ENCODE peak calls at places on chromosomes 5 and 9, in six cellular contexts. O is GM12878, F is HCT116, X is K562, M is HepG2, N is H1. I is an unnamed sample.

GRCh38 chr9:112839331-112839730 is 51.3 kb downstream of the SLC46A2 start:
- DNase-seq in O (no peak), F (no peak), X (no peak), M (no peak), N (no peak), I (no peak)

GRCh38 chr9:131449276-131449675 is 53.4 kb upstream of the POMT1 start:
- DNase-seq in O (no peak), F (no peak), X (no peak), M (no peak), N (no peak), I (no peak)

GRCh38 chr5:134090482-134090881 is 24.0 kb upstream of the TCF7 start:
- DNase-seq in O (no peak), F (no peak), X (no peak), M (no peak), N (no peak), I (no peak)

GRCh38 chr5:2993301-2993700 is 241.8 kb upstream of the IRX2 start:
- DNase-seq in O (no peak), F (no peak), X (no peak), M (no peak), N (no peak), I (no peak)

GRCh38 chr5:132979367-132979935 is 16.0 kb upstream of the AFF4 start:
- DNase-seq in O (no peak), F (no peak), X (no peak), M (peak), N (no peak), I (no peak)

GRCh38 chr5:65483474-65484346 is 2.0 kb upstream of the ADAMTS6 start:
- DNase-seq in O (peak), F (peak), X (no peak), M (peak), N (no peak), I (no peak)

GRCh38 chr5:139105621-139106071 is 92.5 kb downstream of the SIL1 start:
- DNase-seq in O (no peak), F (no peak), X (no peak), M (no peak), N (no peak), I (no peak)

GRCh38 chr5:28473531-28474107 is 1435.2 kb upstream of the CDH9 start:
- DNase-seq in O (no peak), F (no peak), X (no peak), M (peak), N (no peak), I (no peak)

GRCh38 chr9:74570879-74571512 is 73.9 kb downstream of the RORB start:
- DNase-seq in O (no peak), F (peak), X (peak), M (peak), N (no peak), I (no peak)

GRCh38 chr5:122715095-122715494 is 59.8 kb upstream of the SNX2 start:
- DNase-seq in O (no peak), F (no peak), X (no peak), M (no peak), N (no peak), I (no peak)

GRCh38 chr5:27594141-27594540 is 555.8 kb upstream of the CDH9 start:
- DNase-seq in O (no peak), F (no peak), X (no peak), M (no peak), N (no peak), I (no peak)

GRCh38 chr9:34328983-34329832 is at the start of the genes KIF24 and NUDT2:
- DNase-seq in O (peak), F (peak), X (peak), M (peak), N (peak), I (peak)

GRCh38 chr9:76799481-76799880 is 35.2 kb downstream of the PCA3 start:
- DNase-seq in O (no peak), F (no peak), X (no peak), M (no peak), N (no peak), I (no peak)

GRCh38 chr5:133129192-133129748 is 77.5 kb downstream of the HSPA4 start:
- DNase-seq in O (no peak), F (no peak), X (no peak), M (no peak), N (no peak), I (no peak)

GRCh38 chr5:100828071-100828689 is 74.9 kb downstream of the ST8SIA4 start:
- DNase-seq in O (peak), F (no peak), X (no peak), M (no peak), N (no peak), I (no peak)

GRCh38 chr5:2759091-2759490 is 7.6 kb upstream of the IRX2 start:
- DNase-seq in O (no peak), F (no peak), X (no peak), M (no peak), N (no peak), I (no peak)

GRCh38 chr9:109476781-109477268 is 21.3 kb downstream of the PTPN3 start:
- DNase-seq in O (no peak), F (no peak), X (no peak), M (peak), N (no peak), I (no peak)

GRCh38 chr9:114504341-114505186 is 709 bp downstream of the WHRN start:
- DNase-seq in O (no peak), F (peak), X (peak), M (no peak), N (peak), I (no peak)

GRCh38 chr5:151063136-151063544 is 17.7 kb downstream of the TNIP1 start:
- DNase-seq in O (no peak), F (no peak), X (peak), M (peak), N (no peak), I (no peak)

GRCh38 chr5:124948062-124948753 is 201.8 kb upstream of the ZNF608 start:
- DNase-seq in O (no peak), F (no peak), X (no peak), M (no peak), N (no peak), I (no peak)

GRCh38 chr9:87372401-87372851 is 125.2 kb upstream of the DAPK1 start:
- DNase-seq in O (no peak), F (no peak), X (no peak), M (peak), N (no peak), I (no peak)

GRCh38 chr5:128213340-128213739 is 129.8 kb downstream of the SLC12A2 start:
- DNase-seq in O (no peak), F (peak), X (peak), M (peak), N (peak), I (peak)

GRCh38 chr5:67059747-67060490 is 136.7 kb downstream of the CD180 start:
- DNase-seq in O (no peak), F (no peak), X (no peak), M (no peak), N (no peak), I (no peak)

GRCh38 chr9:107636596-107637405 is 147.2 kb upstream of the KLF4 start:
- DNase-seq in O (no peak), F (no peak), X (no peak), M (no peak), N (no peak), I (no peak)

GRCh38 chr9:85258823-85259370 is 482.9 kb downstream of the AGTPBP1 start:
- DNase-seq in O (peak), F (peak), X (peak), M (peak), N (peak), I (peak)

DNA sequence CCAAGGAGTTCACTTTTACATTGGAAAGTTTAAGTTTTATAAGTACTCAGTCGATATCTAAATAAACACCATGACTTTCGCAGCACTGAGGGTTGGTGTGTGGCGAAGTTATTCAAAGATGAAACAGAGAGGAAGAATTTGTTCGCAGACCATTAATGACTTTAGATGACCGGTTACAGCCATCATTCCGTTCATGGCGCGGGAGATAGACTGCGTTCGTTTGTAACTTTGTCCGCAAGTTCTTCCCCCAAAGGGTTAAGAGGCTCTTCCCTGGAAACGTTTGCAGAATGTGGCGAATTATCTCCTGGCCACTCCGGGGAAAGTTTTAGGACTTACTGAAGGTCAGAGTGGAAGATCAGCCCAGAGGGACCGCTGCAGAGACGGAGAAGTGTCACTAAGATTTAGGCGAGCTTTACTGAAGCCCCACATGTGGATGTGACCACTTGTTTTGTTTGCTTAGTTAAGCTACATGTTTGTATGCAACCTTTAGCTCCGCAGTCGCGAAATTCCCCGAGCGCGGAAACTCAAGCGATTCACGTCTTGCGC is 2.2 kb upstream of the FOXD1 start:
- DNase-seq in O (no peak), F (no peak), X (no peak), M (no peak), N (peak), I (no peak)
- TF ChIP-seq ZNF274 in O (no peak), F (no peak), X (no peak), M (no peak), N (no peak), I (no peak)

GRCh38 chr9:1606253-1606652 is 408.9 kb upstream of the SMARCA2 start:
- DNase-seq in O (no peak), F (no peak), X (no peak), M (no peak), N (no peak), I (no peak)
- TF ChIP-seq ZNF274 in O (no peak), F (no peak), X (no peak), M (no peak), N (no peak), I (no peak)

GRCh38 chr9:26470287-26470686 is 422.3 kb downstream of the CAAP1 start:
- DNase-seq in O (no peak), F (no peak), X (no peak), M (no peak), N (no peak), I (no peak)

DNA sequence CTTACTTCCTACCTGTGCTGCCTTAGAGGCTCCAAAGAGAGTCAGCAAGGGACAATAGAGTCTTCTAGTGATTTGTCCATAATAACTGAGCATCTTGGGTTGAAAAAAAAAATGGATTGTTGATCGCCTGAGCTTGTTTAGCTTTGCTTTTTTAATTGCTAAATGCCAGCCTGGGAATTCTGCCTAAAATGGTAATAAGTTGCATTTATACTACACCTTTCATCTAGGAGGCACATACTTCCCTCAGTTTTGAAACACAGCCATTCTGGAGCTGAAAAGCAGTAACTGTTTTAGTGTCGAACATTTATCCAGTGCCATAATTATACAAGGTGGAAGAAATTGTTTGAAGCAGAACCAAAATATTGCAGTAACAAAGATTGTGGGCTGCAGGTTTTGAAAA is 421.3 kb downstream of the CAAP1 start:
- DNase-seq in O (no peak), F (no peak), X (no peak), M (no peak), N (no peak), I (no peak)
- TF ChIP-seq ZNF274 in O (no peak), F (no peak), X (no peak), M (no peak), N (no peak), I (no peak)

DNA sequence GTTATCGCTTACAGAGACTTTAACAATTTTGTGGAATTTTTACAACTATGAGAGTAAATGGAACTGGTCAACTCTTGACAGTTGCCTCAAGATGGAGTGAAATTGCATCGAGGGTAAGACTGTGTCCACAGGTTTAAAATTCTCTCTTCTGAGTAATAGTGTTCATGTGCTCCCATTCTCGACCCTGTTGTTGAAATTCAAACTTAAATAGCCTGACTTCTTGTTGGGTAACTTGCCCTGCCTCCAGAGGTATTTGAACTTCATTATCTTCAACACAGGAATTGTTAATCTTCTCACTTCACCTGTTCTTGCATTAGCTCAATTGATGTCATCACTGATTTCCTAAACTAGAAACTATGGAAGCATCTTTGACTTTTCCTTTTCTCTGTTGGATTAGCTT is 77.5 kb downstream of the PIP5K1B start:
- DNase-seq in O (no peak), F (no peak), X (no peak), M (no peak), N (no peak), I (no peak)
- TF ChIP-seq ZNF274 in O (no peak), F (no peak), X (no peak), M (no peak), N (no peak), I (no peak)

DNA sequence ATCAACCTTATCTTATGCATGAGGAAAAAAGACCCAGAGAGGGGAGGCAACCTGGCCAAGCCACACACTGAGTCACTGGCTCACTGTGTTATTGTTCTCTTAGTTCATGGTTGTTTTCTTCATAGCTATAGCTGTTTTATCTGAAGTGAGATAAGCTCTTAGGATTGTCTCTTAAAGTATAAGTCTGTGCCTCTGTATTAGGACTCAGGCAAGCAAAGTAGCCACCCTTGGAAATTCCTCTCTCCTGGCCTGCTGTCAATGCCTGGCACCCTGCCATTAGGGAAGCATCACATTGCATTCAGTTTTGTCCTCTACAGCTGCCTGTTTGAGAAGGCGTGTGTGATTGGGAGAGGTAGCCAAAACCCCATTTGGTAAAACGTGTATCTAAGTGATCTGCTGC is 147.4 kb upstream of the GLRA1 start:
- DNase-seq in O (no peak), F (no peak), X (no peak), M (no peak), N (no peak), I (no peak)
- TF ChIP-seq ZNF274 in O (no peak), F (no peak), X (no peak), M (no peak), N (no peak), I (no peak)

GRCh38 chr9:5040730-5041389 is 55.8 kb downstream of the JAK2 start:
- DNase-seq in O (no peak), F (no peak), X (no peak), M (no peak), N (no peak), I (no peak)
- TF ChIP-seq ZNF274 in O (no peak), F (no peak), X (no peak), M (no peak), N (no peak), I (no peak)

GRCh38 chr9:124341455-124342170 is 73.6 kb downstream of the PSMB7 start:
- DNase-seq in O (no peak), F (no peak), X (no peak), M (no peak), N (no peak), I (no peak)

GRCh38 chr9:124344291-124345050 is 70.8 kb downstream of the PSMB7 start:
- DNase-seq in O (no peak), F (no peak), X (no peak), M (no peak), N (no peak), I (no peak)

GRCh38 chr9:124343533-124344290 is 71.5 kb downstream of the PSMB7 start:
- DNase-seq in O (no peak), F (no peak), X (no peak), M (no peak), N (no peak), I (no peak)

GRCh38 chr9:124342402-124342945 is 72.8 kb downstream of the PSMB7 start:
- DNase-seq in O (no peak), F (no peak), X (no peak), M (no peak), N (no peak), I (no peak)

DNA sequence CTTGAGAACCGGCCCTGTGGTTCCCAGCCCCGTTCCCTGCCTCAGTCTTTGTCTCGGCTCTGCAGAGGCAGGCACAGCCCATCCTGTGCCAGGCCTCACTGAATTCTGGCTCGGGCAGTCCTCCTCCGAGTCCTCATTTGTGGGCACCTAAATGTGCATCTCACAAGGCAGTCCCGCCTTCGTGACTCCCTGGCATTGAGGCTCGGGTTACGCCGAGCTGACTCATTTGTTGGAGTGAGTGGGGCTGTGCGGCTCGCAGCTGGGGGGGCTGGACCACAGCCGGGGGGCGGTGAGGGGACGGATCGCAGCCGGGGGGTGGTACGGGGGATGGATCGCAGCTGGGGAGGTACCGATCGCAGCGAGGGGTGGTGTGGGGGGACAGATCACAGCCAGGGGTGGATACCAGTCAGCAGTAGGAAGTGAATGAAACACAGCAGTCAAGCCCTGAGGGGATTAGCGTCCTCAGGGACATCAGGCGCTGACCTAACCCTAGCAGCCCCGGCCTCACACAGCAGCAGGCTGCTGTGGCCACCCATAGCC is 72.2 kb downstream of the PSMB7 start:
- DNase-seq in O (no peak), F (no peak), X (no peak), M (no peak), N (no peak), I (no peak)
- TF ChIP-seq ZNF274 in O (no peak), F (no peak), X (no peak), M (no peak), N (no peak), I (no peak)

DNA sequence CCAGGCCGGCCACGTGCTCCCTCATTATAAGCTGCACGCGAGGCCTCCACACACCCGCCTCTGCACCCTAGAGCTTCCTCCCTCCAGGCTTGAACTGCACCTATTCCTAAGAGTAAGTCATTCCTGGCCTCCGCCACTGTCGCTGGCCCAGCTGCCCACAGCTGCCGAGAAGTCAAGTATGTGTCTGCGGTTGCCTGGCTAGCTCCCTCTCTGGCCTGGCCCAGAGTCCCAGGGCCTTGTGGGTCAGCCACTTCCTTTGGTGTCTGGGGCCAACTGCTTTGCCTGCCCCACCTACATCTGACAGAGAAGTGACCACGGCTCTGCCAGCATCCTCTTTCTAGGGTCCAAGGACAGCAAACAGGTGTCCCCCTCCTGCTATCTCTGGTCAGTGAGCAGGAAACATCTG is 18.3 kb downstream of the ABO start:
- DNase-seq in O (no peak), F (no peak), X (no peak), M (no peak), N (no peak), I (no peak)
- TF ChIP-seq ZNF274 in O (no peak), F (no peak), X (no peak), M (no peak), N (no peak), I (no peak)

GRCh38 chr5:31236339-31236738 is 42.9 kb downstream of the CDH6 start:
- DNase-seq in O (no peak), F (no peak), X (no peak), M (no peak), N (no peak), I (no peak)

GRCh38 chr5:31237159-31237558 is 43.7 kb downstream of the CDH6 start:
- DNase-seq in O (no peak), F (no peak), X (no peak), M (peak), N (no peak), I (no peak)

GRCh38 chr5:31238497-31238896 is 45.0 kb downstream of the CDH6 start:
- DNase-seq in O (no peak), F (no peak), X (no peak), M (no peak), N (no peak), I (no peak)

GRCh38 chr5:31232273-31232888 is 38.9 kb downstream of the CDH6 start:
- DNase-seq in O (no peak), F (peak), X (peak), M (peak), N (no peak), I (peak)

DNA sequence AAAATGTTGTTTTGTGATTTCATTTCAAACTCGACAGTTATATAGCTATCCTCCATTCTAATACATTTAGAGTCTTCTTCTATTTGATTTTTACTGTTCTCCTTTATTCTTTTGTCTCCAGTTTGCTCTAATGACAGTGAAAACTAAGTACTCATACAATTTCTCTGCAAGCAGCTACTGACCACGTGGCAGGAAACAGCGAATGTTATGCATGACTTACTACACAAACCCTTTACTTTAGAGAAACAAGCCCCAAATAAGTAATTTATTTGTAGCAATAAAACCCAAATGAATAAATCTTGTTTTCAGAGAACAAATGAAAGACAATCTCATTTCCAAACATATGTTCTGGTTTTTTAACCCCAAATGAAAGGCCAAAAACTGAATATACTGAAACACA is 41.9 kb downstream of the CDH6 start:
- DNase-seq in O (no peak), F (no peak), X (no peak), M (no peak), N (no peak), I (no peak)
- TF ChIP-seq ZNF274 in O (no peak), F (no peak), X (no peak), M (no peak), N (no peak), I (no peak)